ENCODE peak calls at places on chromosome 20, in nine cellular contexts. Z, X, G, M, R, H, W, Y and O are unnamed samples.

GRCh38 chr20:50569864-50570836 is 60.0 kb downstream of the PTPN1 start:
- DNase-seq in X (no peak), R (peak; percentile 43), H (peak; percentile 64), Z (no peak), Y (peak; percentile 61), G (no peak), W (no peak), M (peak; percentile 34), O (no peak)

GRCh38 chr20:3751664-3752385 is 15.7 kb downstream of the ADISSP start:
- DNase-seq in Z (no peak), Y (no peak), G (peak; percentile 77), R (peak; percentile 84), W (no peak), X (peak; percentile 54), M (no peak), H (no peak), O (no peak)

GRCh38 chr20:18090044-18090443 is 32.3 kb upstream of the OVOL2 start:
- DNase-seq in Y (no peak), M (no peak), Z (no peak), W (no peak), R (no peak), G (no peak), H (no peak), X (no peak), O (no peak)

GRCh38 chr20:61604494-61604893 is 352.4 kb downstream of the CDH4 start:
- DNase-seq in W (no peak), Y (no peak), R (no peak), G (no peak), Z (no peak), M (no peak), X (no peak), H (no peak), O (no peak)

GRCh38 chr20:39107741-39108140 is 145.6 kb downstream of the DHX35 start:
- DNase-seq in R (no peak), X (no peak), G (no peak), M (peak; percentile 10), Z (no peak), Y (no peak), W (no peak), H (peak; percentile 10), O (no peak)

GRCh38 chr20:50338479-50339195 is 148.0 kb downstream of the CEBPB start:
- DNase-seq in R (peak; percentile 69), M (no peak), Y (no peak), H (no peak), Z (no peak), X (peak; percentile 58), W (no peak), G (no peak), O (no peak)

GRCh38 chr20:46751856-46752255 is 42.4 kb downstream of the SLC2A10 start:
- DNase-seq in G (no peak), Z (no peak), Y (no peak), M (no peak), R (no peak), X (no peak), W (no peak), H (peak; percentile 7), O (no peak)

GRCh38 chr20:60381643-60382400 is 423.6 kb downstream of the CDH26 start:
- DNase-seq in Y (no peak), M (peak; percentile 20), Z (no peak), H (peak; percentile 22), G (no peak), R (no peak), X (no peak), W (no peak), O (no peak)

GRCh38 chr20:63091901-63092659 is 85.3 kb upstream of the BHLHE23 start:
- DNase-seq in X (no peak), Y (peak; percentile 52), M (no peak), G (peak; percentile 19), R (no peak), H (no peak), Z (no peak), W (no peak), O (no peak)

GRCh38 chr20:52426856-52427255 is 235.3 kb upstream of the ZFP64 start:
- DNase-seq in Y (no peak), G (no peak), H (no peak), R (no peak), M (no peak), W (no peak), Z (no peak), X (no peak), O (no peak)

GRCh38 chr20:18397090-18397489 is 69.7 kb downstream of the DZANK1 start:
- DNase-seq in Y (no peak), H (peak; percentile 60), M (no peak), W (no peak), G (no peak), R (no peak), X (no peak), Z (no peak), O (no peak)

GRCh38 chr20:52047811-52048302 is 143.7 kb downstream of the ZFP64 start:
- DNase-seq in G (no peak), R (peak; percentile 37), Z (peak; percentile 82), W (no peak), M (peak; percentile 83), X (peak; percentile 35), H (peak; percentile 90), Y (no peak), O (no peak)